ENCODE peak calls at places on chromosome 19, in eight cellular contexts. One of them, this sample, is unnamed.

GRCh38 chr19:30070198-30070969 is 128.3 kb downstream of the URI1 start:
- DNase-seq in effector memory CD8-positive, alpha-beta T cell: no peak
- DNase-seq in stimulated activated CD4-positive, alpha-beta T cell treated with anti-CD3 and anti-CD28 coated beads, TNF-alpha, amount 100 ng/mL, for 48 hours: no peak
- DNase-seq in adipocyte: no peak
- DNase-seq in GF-D8: no peak
- DNase-seq in HCEC 1CT: no peak
- DNase-seq in lower leg skin: no peak
- DNase-seq in HFF-Myc: no peak
- DNase-seq in this sample: no peak

GRCh38 chr19:19866599-19867248 is 1.0 kb downstream of the ZNF253 start:
- DNase-seq in adipocyte: peak
- DNase-seq in HCEC 1CT: no peak
- DNase-seq in lower leg skin: peak
- DNase-seq in stimulated activated CD4-positive, alpha-beta T cell treated with anti-CD3 and anti-CD28 coated beads, TNF-alpha, amount 100 ng/mL, for 48 hours: peak
- DNase-seq in GF-D8: peak
- DNase-seq in effector memory CD8-positive, alpha-beta T cell: no peak
- DNase-seq in HFF-Myc: no peak
- DNase-seq in this sample: peak

GRCh38 chr19:15263361-15263985 is 31.2 kb upstream of the EPHX3 start:
- DNase-seq in HFF-Myc: no peak
- DNase-seq in lower leg skin: no peak
- DNase-seq in GF-D8: no peak
- DNase-seq in adipocyte: no peak
- DNase-seq in stimulated activated CD4-positive, alpha-beta T cell treated with anti-CD3 and anti-CD28 coated beads, TNF-alpha, amount 100 ng/mL, for 48 hours: no peak
- DNase-seq in effector memory CD8-positive, alpha-beta T cell: no peak
- DNase-seq in HCEC 1CT: no peak
- DNase-seq in this sample: no peak

GRCh38 chr19:39927524-39928356 is 6.7 kb downstream of the FCGBP start:
- DNase-seq in lower leg skin: no peak
- DNase-seq in GF-D8: no peak
- DNase-seq in effector memory CD8-positive, alpha-beta T cell: no peak
- DNase-seq in HCEC 1CT: no peak
- DNase-seq in HFF-Myc: no peak
- DNase-seq in stimulated activated CD4-positive, alpha-beta T cell treated with anti-CD3 and anti-CD28 coated beads, TNF-alpha, amount 100 ng/mL, for 48 hours: no peak
- DNase-seq in adipocyte: no peak
- DNase-seq in this sample: no peak

GRCh38 chr19:39372047-39372802 is 18.7 kb downstream of the PAF1 start:
- DNase-seq in adipocyte: peak
- DNase-seq in effector memory CD8-positive, alpha-beta T cell: no peak
- DNase-seq in lower leg skin: peak
- DNase-seq in GF-D8: no peak
- DNase-seq in HCEC 1CT: peak
- DNase-seq in stimulated activated CD4-positive, alpha-beta T cell treated with anti-CD3 and anti-CD28 coated beads, TNF-alpha, amount 100 ng/mL, for 48 hours: no peak
- DNase-seq in HFF-Myc: peak
- DNase-seq in this sample: no peak

GRCh38 chr19:47021536-47022139 is 2.0 kb downstream of the NPAS1 start:
- DNase-seq in GF-D8: no peak
- DNase-seq in effector memory CD8-positive, alpha-beta T cell: no peak
- DNase-seq in stimulated activated CD4-positive, alpha-beta T cell treated with anti-CD3 and anti-CD28 coated beads, TNF-alpha, amount 100 ng/mL, for 48 hours: no peak
- DNase-seq in HCEC 1CT: no peak
- DNase-seq in adipocyte: peak
- DNase-seq in HFF-Myc: no peak
- DNase-seq in lower leg skin: no peak
- DNase-seq in this sample: no peak

GRCh38 chr19:3025516-3025890 is 3.6 kb downstream of the TLE2 start:
- DNase-seq in lower leg skin: no peak
- DNase-seq in adipocyte: no peak
- DNase-seq in GF-D8: no peak
- DNase-seq in stimulated activated CD4-positive, alpha-beta T cell treated with anti-CD3 and anti-CD28 coated beads, TNF-alpha, amount 100 ng/mL, for 48 hours: no peak
- DNase-seq in HFF-Myc: no peak
- DNase-seq in HCEC 1CT: no peak
- DNase-seq in effector memory CD8-positive, alpha-beta T cell: no peak
- DNase-seq in this sample: no peak

GRCh38 chr19:1079566-1080111 is 12.7 kb downstream of the ARHGAP45 start:
- DNase-seq in stimulated activated CD4-positive, alpha-beta T cell treated with anti-CD3 and anti-CD28 coated beads, TNF-alpha, amount 100 ng/mL, for 48 hours: peak
- DNase-seq in effector memory CD8-positive, alpha-beta T cell: no peak
- DNase-seq in adipocyte: no peak
- DNase-seq in GF-D8: no peak
- DNase-seq in HCEC 1CT: no peak
- DNase-seq in HFF-Myc: no peak
- DNase-seq in lower leg skin: no peak
- DNase-seq in this sample: peak

GRCh38 chr19:7971553-7972520 is 28.4 kb upstream of the TIMM44 start:
- DNase-seq in stimulated activated CD4-positive, alpha-beta T cell treated with anti-CD3 and anti-CD28 coated beads, TNF-alpha, amount 100 ng/mL, for 48 hours: no peak
- DNase-seq in adipocyte: no peak
- DNase-seq in lower leg skin: no peak
- DNase-seq in GF-D8: no peak
- DNase-seq in effector memory CD8-positive, alpha-beta T cell: no peak
- DNase-seq in HFF-Myc: no peak
- DNase-seq in HCEC 1CT: no peak
- DNase-seq in this sample: no peak

GRCh38 chr19:18999896-19000620 is 33.3 kb downstream of the SUGP2 start:
- DNase-seq in stimulated activated CD4-positive, alpha-beta T cell treated with anti-CD3 and anti-CD28 coated beads, TNF-alpha, amount 100 ng/mL, for 48 hours: no peak
- DNase-seq in effector memory CD8-positive, alpha-beta T cell: no peak
- DNase-seq in lower leg skin: no peak
- DNase-seq in adipocyte: no peak
- DNase-seq in GF-D8: no peak
- DNase-seq in HFF-Myc: no peak
- DNase-seq in HCEC 1CT: peak
- DNase-seq in this sample: no peak

GRCh38 chr19:48510421-48511268 is 990 bp downstream of the LMTK3 start:
- DNase-seq in HFF-Myc: no peak
- DNase-seq in GF-D8: no peak
- DNase-seq in lower leg skin: peak
- DNase-seq in stimulated activated CD4-positive, alpha-beta T cell treated with anti-CD3 and anti-CD28 coated beads, TNF-alpha, amount 100 ng/mL, for 48 hours: peak
- DNase-seq in effector memory CD8-positive, alpha-beta T cell: peak
- DNase-seq in adipocyte: peak
- DNase-seq in HCEC 1CT: no peak
- DNase-seq in this sample: peak

GRCh38 chr19:16289594-16289993 is 35.0 kb upstream of the KLF2 start:
- DNase-seq in stimulated activated CD4-positive, alpha-beta T cell treated with anti-CD3 and anti-CD28 coated beads, TNF-alpha, amount 100 ng/mL, for 48 hours: no peak
- DNase-seq in lower leg skin: no peak
- DNase-seq in HFF-Myc: no peak
- DNase-seq in GF-D8: no peak
- DNase-seq in adipocyte: no peak
- DNase-seq in HCEC 1CT: no peak
- DNase-seq in effector memory CD8-positive, alpha-beta T cell: no peak
- DNase-seq in this sample: peak

GRCh38 chr19:52898101-52898500 is 666 bp upstream of the ZNF320 start:
- DNase-seq in HCEC 1CT: no peak
- DNase-seq in GF-D8: no peak
- DNase-seq in stimulated activated CD4-positive, alpha-beta T cell treated with anti-CD3 and anti-CD28 coated beads, TNF-alpha, amount 100 ng/mL, for 48 hours: no peak
- DNase-seq in effector memory CD8-positive, alpha-beta T cell: no peak
- DNase-seq in lower leg skin: no peak
- DNase-seq in HFF-Myc: no peak
- DNase-seq in adipocyte: no peak
- DNase-seq in this sample: no peak

GRCh38 chr19:30780456-30780855 is 408.3 kb downstream of the ZNF536 start:
- DNase-seq in effector memory CD8-positive, alpha-beta T cell: no peak
- DNase-seq in lower leg skin: no peak
- DNase-seq in stimulated activated CD4-positive, alpha-beta T cell treated with anti-CD3 and anti-CD28 coated beads, TNF-alpha, amount 100 ng/mL, for 48 hours: no peak
- DNase-seq in HFF-Myc: no peak
- DNase-seq in HCEC 1CT: no peak
- DNase-seq in GF-D8: no peak
- DNase-seq in adipocyte: no peak
- DNase-seq in this sample: no peak

GRCh38 chr19:412356-413355 is 3.7 kb upstream of the C2CD4C start:
- DNase-seq in adipocyte: no peak
- DNase-seq in GF-D8: no peak
- DNase-seq in HCEC 1CT: no peak
- DNase-seq in stimulated activated CD4-positive, alpha-beta T cell treated with anti-CD3 and anti-CD28 coated beads, TNF-alpha, amount 100 ng/mL, for 48 hours: no peak
- DNase-seq in effector memory CD8-positive, alpha-beta T cell: no peak
- DNase-seq in lower leg skin: no peak
- DNase-seq in HFF-Myc: no peak
- DNase-seq in this sample: no peak

GRCh38 chr19:18478545-18479311 is 40.8 kb upstream of the ISYNA1 start:
- DNase-seq in stimulated activated CD4-positive, alpha-beta T cell treated with anti-CD3 and anti-CD28 coated beads, TNF-alpha, amount 100 ng/mL, for 48 hours: peak
- DNase-seq in GF-D8: peak
- DNase-seq in HFF-Myc: peak
- DNase-seq in HCEC 1CT: peak
- DNase-seq in effector memory CD8-positive, alpha-beta T cell: peak
- DNase-seq in lower leg skin: peak
- DNase-seq in adipocyte: peak
- DNase-seq in this sample: peak

GRCh38 chr19:37738371-37738770 is 18.8 kb upstream of the ZNF607 start:
- DNase-seq in GF-D8: no peak
- DNase-seq in stimulated activated CD4-positive, alpha-beta T cell treated with anti-CD3 and anti-CD28 coated beads, TNF-alpha, amount 100 ng/mL, for 48 hours: no peak
- DNase-seq in HFF-Myc: no peak
- DNase-seq in lower leg skin: no peak
- DNase-seq in adipocyte: no peak
- DNase-seq in HCEC 1CT: no peak
- DNase-seq in effector memory CD8-positive, alpha-beta T cell: no peak
- DNase-seq in this sample: no peak

GRCh38 chr19:3538258-3538929 is 580 bp upstream of the TEKTIP1 start:
- DNase-seq in effector memory CD8-positive, alpha-beta T cell: no peak
- DNase-seq in adipocyte: no peak
- DNase-seq in stimulated activated CD4-positive, alpha-beta T cell treated with anti-CD3 and anti-CD28 coated beads, TNF-alpha, amount 100 ng/mL, for 48 hours: no peak
- DNase-seq in GF-D8: no peak
- DNase-seq in HFF-Myc: no peak
- DNase-seq in HCEC 1CT: no peak
- DNase-seq in lower leg skin: no peak
- DNase-seq in this sample: no peak

GRCh38 chr19:55069137-55069858 is 6.3 kb upstream of the RDH13 start:
- DNase-seq in effector memory CD8-positive, alpha-beta T cell: no peak
- DNase-seq in HCEC 1CT: no peak
- DNase-seq in HFF-Myc: no peak
- DNase-seq in stimulated activated CD4-positive, alpha-beta T cell treated with anti-CD3 and anti-CD28 coated beads, TNF-alpha, amount 100 ng/mL, for 48 hours: no peak
- DNase-seq in GF-D8: no peak
- DNase-seq in adipocyte: peak
- DNase-seq in lower leg skin: no peak
- DNase-seq in this sample: no peak

GRCh38 chr19:30883071-30883470 is 466.2 kb downstream of the TSHZ3 start:
- DNase-seq in lower leg skin: no peak
- DNase-seq in effector memory CD8-positive, alpha-beta T cell: no peak
- DNase-seq in stimulated activated CD4-positive, alpha-beta T cell treated with anti-CD3 and anti-CD28 coated beads, TNF-alpha, amount 100 ng/mL, for 48 hours: no peak
- DNase-seq in adipocyte: no peak
- DNase-seq in HCEC 1CT: no peak
- DNase-seq in GF-D8: no peak
- DNase-seq in HFF-Myc: no peak
- DNase-seq in this sample: no peak

GRCh38 chr19:39083983-39084731 is at the start of gene ACP7:
- DNase-seq in HFF-Myc: no peak
- DNase-seq in HCEC 1CT: no peak
- DNase-seq in lower leg skin: no peak
- DNase-seq in adipocyte: peak
- DNase-seq in effector memory CD8-positive, alpha-beta T cell: peak
- DNase-seq in stimulated activated CD4-positive, alpha-beta T cell treated with anti-CD3 and anti-CD28 coated beads, TNF-alpha, amount 100 ng/mL, for 48 hours: peak
- DNase-seq in GF-D8: no peak
- DNase-seq in this sample: peak

GRCh38 chr19:33404916-33405315 is 31.4 kb downstream of the CEBPG start:
- DNase-seq in adipocyte: no peak
- DNase-seq in GF-D8: no peak
- DNase-seq in HCEC 1CT: no peak
- DNase-seq in HFF-Myc: no peak
- DNase-seq in lower leg skin: no peak
- DNase-seq in stimulated activated CD4-positive, alpha-beta T cell treated with anti-CD3 and anti-CD28 coated beads, TNF-alpha, amount 100 ng/mL, for 48 hours: no peak
- DNase-seq in effector memory CD8-positive, alpha-beta T cell: no peak
- DNase-seq in this sample: no peak

GRCh38 chr19:52640916-52641315 is 2.8 kb upstream of the ZNF83 start:
- DNase-seq in lower leg skin: no peak
- DNase-seq in stimulated activated CD4-positive, alpha-beta T cell treated with anti-CD3 and anti-CD28 coated beads, TNF-alpha, amount 100 ng/mL, for 48 hours: no peak
- DNase-seq in GF-D8: no peak
- DNase-seq in adipocyte: no peak
- DNase-seq in HCEC 1CT: no peak
- DNase-seq in HFF-Myc: no peak
- DNase-seq in effector memory CD8-positive, alpha-beta T cell: no peak
- DNase-seq in this sample: no peak

GRCh38 chr19:16714702-16715294 is 4.8 kb upstream of the NWD1 start:
- DNase-seq in stimulated activated CD4-positive, alpha-beta T cell treated with anti-CD3 and anti-CD28 coated beads, TNF-alpha, amount 100 ng/mL, for 48 hours: peak
- DNase-seq in GF-D8: no peak
- DNase-seq in adipocyte: peak
- DNase-seq in effector memory CD8-positive, alpha-beta T cell: peak
- DNase-seq in HCEC 1CT: peak
- DNase-seq in HFF-Myc: peak
- DNase-seq in lower leg skin: no peak
- DNase-seq in this sample: peak

GRCh38 chr19:16586477-16586871 is 14.3 kb upstream of the SLC35E1 start:
- DNase-seq in stimulated activated CD4-positive, alpha-beta T cell treated with anti-CD3 and anti-CD28 coated beads, TNF-alpha, amount 100 ng/mL, for 48 hours: no peak
- DNase-seq in lower leg skin: no peak
- DNase-seq in adipocyte: no peak
- DNase-seq in HCEC 1CT: no peak
- DNase-seq in effector memory CD8-positive, alpha-beta T cell: no peak
- DNase-seq in GF-D8: no peak
- DNase-seq in HFF-Myc: no peak
- DNase-seq in this sample: peak

GRCh38 chr19:38735257-38735686 is 9.0 kb downstream of the CAPN12 start:
- DNase-seq in HCEC 1CT: no peak
- DNase-seq in lower leg skin: peak
- DNase-seq in GF-D8: no peak
- DNase-seq in HFF-Myc: no peak
- DNase-seq in adipocyte: no peak
- DNase-seq in effector memory CD8-positive, alpha-beta T cell: peak
- DNase-seq in stimulated activated CD4-positive, alpha-beta T cell treated with anti-CD3 and anti-CD28 coated beads, TNF-alpha, amount 100 ng/mL, for 48 hours: no peak
- DNase-seq in this sample: peak

GRCh38 chr19:10142701-10143375 is 23.1 kb upstream of the EIF3G start:
- DNase-seq in effector memory CD8-positive, alpha-beta T cell: peak
- DNase-seq in HCEC 1CT: no peak
- DNase-seq in HFF-Myc: no peak
- DNase-seq in adipocyte: no peak
- DNase-seq in GF-D8: no peak
- DNase-seq in stimulated activated CD4-positive, alpha-beta T cell treated with anti-CD3 and anti-CD28 coated beads, TNF-alpha, amount 100 ng/mL, for 48 hours: no peak
- DNase-seq in lower leg skin: no peak
- DNase-seq in this sample: peak

GRCh38 chr19:6260912-6261636 is 18.7 kb downstream of the MLLT1 start:
- DNase-seq in adipocyte: peak
- DNase-seq in effector memory CD8-positive, alpha-beta T cell: no peak
- DNase-seq in GF-D8: no peak
- DNase-seq in HCEC 1CT: no peak
- DNase-seq in HFF-Myc: no peak
- DNase-seq in lower leg skin: no peak
- DNase-seq in stimulated activated CD4-positive, alpha-beta T cell treated with anti-CD3 and anti-CD28 coated beads, TNF-alpha, amount 100 ng/mL, for 48 hours: no peak
- DNase-seq in this sample: no peak

This sample was measured in CD4-positive, CD25-positive, alpha-beta regulatory T cell.